ENCODE peak calls at places on chromosomes 6 and 20, in eight cellular contexts. O is H9, I is fibroblast of the aortic adventitia, P is fibroblast of lung, J is endothelial cell, V is CD14-positive monocyte, G is tibial artery, Q is kidney. K is an unnamed sample.

GRCh38 chr6:116963972-116964371 is 86.9 kb downstream of the RFX6 start:
- DNase-seq in O (no peak), I (no peak), P (no peak), J (no peak), V (no peak), G (no peak), Q (no peak), K (no peak)

GRCh38 chr6:53398541-53399344 is 50.0 kb upstream of the ELOVL5 start:
- DNase-seq in O (no peak), I (peak), P (no peak), J (no peak), V (no peak), G (no peak), Q (no peak), K (no peak)

GRCh38 chr6:21780144-21780543 is 186.6 kb downstream of the SOX4 start:
- DNase-seq in O (no peak), I (no peak), P (no peak), J (no peak), V (no peak), G (no peak), Q (no peak), K (no peak)

GRCh38 chr6:35583893-35584688 is 71.4 kb upstream of the TULP1 start:
- DNase-seq in O (peak), I (peak), P (peak), J (peak), V (peak), G (no peak), Q (no peak), K (peak)

GRCh38 chr20:36709126-36709525 is 36.8 kb downstream of the NDRG3 start:
- DNase-seq in O (no peak), I (no peak), P (no peak), J (no peak), V (no peak), G (no peak), Q (no peak), K (no peak)

GRCh38 chr6:105424177-105424783 is 21.4 kb upstream of the PREP start:
- DNase-seq in O (peak), I (peak), P (peak), J (peak), V (no peak), G (no peak), Q (no peak), K (peak)

GRCh38 chr20:41482647-41483552 is 116.3 kb upstream of the EMILIN3 start:
- DNase-seq in O (no peak), I (peak), P (peak), J (no peak), V (no peak), G (no peak), Q (no peak), K (no peak)

GRCh38 chr20:46572181-46572580 is 21.7 kb upstream of the OCSTAMP start:
- DNase-seq in O (no peak), I (no peak), P (no peak), J (no peak), V (peak), G (no peak), Q (no peak), K (no peak)

GRCh38 chr6:153980176-153980575 is 58.9 kb upstream of the OPRM1 start:
- DNase-seq in O (no peak), I (no peak), P (no peak), J (no peak), V (no peak), G (no peak), Q (no peak), K (no peak)

DNA sequence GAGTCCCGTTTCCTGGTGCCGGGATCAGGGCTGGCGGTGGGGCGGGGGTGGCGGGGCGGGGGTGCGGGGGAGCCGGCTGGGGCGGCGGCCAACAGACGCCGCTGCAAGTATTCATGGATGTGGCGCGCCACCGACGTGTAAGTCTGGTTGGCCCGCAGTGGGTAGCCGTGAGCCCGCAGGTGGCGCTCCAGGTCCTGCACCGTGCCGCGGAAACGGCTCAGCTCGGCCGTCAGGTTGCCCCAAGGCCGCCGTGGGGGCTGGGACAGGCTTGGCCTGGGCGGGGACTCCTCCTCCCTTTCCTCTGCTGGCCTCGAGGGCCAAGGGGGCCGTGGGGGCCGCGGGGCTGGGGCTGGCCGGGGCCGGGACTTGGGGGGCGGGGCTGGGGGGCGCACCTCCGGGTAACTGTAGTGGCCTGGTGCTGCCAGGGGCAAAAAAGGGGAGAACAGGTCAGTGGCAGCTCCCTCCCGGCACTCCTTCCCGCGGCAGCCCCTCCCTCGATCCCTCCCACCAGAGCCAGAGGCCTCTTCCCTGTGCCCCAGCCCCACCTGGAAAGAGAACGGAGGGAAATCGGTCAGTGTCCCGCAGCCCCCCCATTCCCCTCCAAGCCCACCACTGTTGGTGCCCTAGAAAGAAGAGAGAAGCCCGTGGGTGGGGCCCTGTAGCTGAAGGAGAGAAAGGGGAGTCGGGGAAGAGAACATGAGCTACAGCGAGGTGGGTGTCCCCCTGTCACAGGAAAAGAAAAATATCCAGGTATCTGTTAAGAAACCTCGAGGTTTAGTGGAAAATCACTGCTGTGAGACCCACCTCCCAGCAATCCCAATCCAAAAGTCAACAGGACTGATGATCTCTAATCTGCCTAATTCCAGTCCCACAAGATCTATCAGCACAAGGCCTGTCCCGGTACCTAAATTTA is 21.3 kb downstream of the TNXB start:
- DNase-seq in O (peak), I (peak), P (peak), J (peak), V (no peak), G (peak), Q (peak), K (peak)
- TF ChIP-seq CTCF in O (peak), I (peak), P (peak), J (peak), V (peak), G (peak), Q (peak), K (peak)

GRCh38 chr6:84422380-84422968 is 195.0 kb upstream of the CEP162 start:
- DNase-seq in O (peak), I (peak), P (peak), J (peak), V (no peak), G (peak), Q (peak), K (peak)
- TF ChIP-seq CTCF in O (peak), I (peak), P (peak), J (peak), V (no peak), G (peak), Q (peak), K (peak)

GRCh38 chr6:16126056-16126455 is 2.8 kb upstream of the MYLIP start:
- DNase-seq in O (no peak), I (no peak), P (no peak), J (no peak), V (no peak), G (no peak), Q (no peak), K (no peak)
- TF ChIP-seq CTCF in O (no peak), I (no peak), P (no peak), J (no peak), V (no peak), G (no peak), Q (no peak), K (no peak)

GRCh38 chr6:104134876-104135275 is 724.8 kb downstream of the HACE1 start:
- DNase-seq in O (no peak), I (no peak), P (no peak), J (no peak), V (no peak), G (no peak), Q (no peak), K (no peak)
- TF ChIP-seq CTCF in O (no peak), I (no peak), P (no peak), J (no peak), V (no peak), G (no peak), Q (no peak), K (no peak)

DNA sequence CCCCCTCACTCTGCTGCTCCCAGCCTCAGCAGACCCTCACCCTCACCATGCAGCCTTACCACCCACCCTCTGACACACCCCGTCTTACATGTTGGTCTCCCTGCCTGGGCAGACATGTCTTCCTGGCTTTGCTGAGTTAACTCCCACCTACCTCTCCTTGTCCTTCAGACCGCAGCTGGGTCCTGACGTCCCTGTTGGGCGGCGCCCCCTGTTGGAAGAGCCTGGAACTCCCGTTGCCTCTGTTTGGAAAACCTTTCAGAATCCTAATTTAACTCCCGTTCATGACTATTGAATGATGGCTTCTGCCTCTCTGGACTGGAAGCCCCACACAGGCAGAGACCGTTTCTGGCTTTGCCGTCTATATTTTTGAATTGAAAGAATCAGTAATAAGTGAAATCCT is 245.1 kb downstream of the MYLK4 start:
- DNase-seq in O (peak), I (no peak), P (no peak), J (peak), V (no peak), G (no peak), Q (no peak), K (no peak)
- TF ChIP-seq CTCF in O (peak), I (peak), P (peak), J (peak), V (peak), G (no peak), Q (no peak), K (no peak)

DNA sequence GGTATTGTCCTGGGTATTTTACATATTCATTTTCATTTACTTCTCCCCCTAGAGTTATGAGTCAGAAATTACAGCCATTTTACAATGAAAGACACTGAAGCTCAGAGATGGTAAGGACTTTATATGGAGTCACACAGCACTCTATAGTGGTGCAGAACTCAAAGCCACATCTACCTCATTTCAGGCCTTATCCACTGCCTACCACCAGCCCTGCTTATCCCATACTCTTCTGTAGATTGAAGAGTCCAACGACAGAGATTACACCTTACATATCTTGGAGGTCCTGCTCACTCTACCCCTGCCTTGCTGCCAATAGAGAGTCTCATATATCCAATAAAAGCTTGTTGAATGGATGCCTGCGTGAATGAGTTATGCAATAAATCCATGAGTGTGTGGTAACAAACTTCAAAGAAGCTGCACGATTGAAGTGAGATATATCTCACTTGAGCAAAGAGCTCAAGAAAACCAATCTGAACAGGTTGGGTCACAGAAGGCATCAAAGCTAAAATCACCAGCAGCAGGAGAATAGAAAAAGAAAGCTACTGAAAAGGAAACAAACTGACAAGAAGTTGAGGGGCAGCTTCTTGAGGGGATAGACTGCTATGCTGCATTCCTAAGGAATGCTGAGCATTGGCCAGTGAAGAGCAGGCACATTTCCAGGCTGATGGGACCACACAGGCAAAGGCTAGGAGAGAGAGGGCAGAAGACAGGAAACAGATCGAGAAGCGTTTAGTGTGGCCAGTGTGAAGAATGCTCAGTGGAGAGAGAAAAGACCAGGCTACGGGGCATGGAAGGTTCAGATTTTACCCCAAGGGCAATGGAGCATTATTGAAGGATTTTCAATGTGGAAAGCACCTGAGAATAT is 585.6 kb downstream of the DHX35 start:
- DNase-seq in O (no peak), I (no peak), P (no peak), J (no peak), V (no peak), G (no peak), Q (no peak), K (no peak)
- TF ChIP-seq CTCF in O (peak), I (no peak), P (no peak), J (peak), V (no peak), G (no peak), Q (no peak), K (no peak)

GRCh38 chr6:122832515-122833228 is 43.6 kb downstream of the SMPDL3A start:
- DNase-seq in O (no peak), I (no peak), P (no peak), J (no peak), V (no peak), G (no peak), Q (no peak), K (no peak)

GRCh38 chr6:122833229-122833556 is 44.1 kb downstream of the SMPDL3A start:
- DNase-seq in O (peak), I (no peak), P (no peak), J (no peak), V (no peak), G (no peak), Q (no peak), K (no peak)

GRCh38 chr6:122839906-122840305 is 50.8 kb downstream of the SMPDL3A start:
- DNase-seq in O (no peak), I (no peak), P (no peak), J (no peak), V (no peak), G (no peak), Q (no peak), K (no peak)

GRCh38 chr6:122839477-122839876 is 50.4 kb downstream of the SMPDL3A start:
- DNase-seq in O (peak), I (peak), P (peak), J (peak), V (peak), G (no peak), Q (no peak), K (peak)

DNA sequence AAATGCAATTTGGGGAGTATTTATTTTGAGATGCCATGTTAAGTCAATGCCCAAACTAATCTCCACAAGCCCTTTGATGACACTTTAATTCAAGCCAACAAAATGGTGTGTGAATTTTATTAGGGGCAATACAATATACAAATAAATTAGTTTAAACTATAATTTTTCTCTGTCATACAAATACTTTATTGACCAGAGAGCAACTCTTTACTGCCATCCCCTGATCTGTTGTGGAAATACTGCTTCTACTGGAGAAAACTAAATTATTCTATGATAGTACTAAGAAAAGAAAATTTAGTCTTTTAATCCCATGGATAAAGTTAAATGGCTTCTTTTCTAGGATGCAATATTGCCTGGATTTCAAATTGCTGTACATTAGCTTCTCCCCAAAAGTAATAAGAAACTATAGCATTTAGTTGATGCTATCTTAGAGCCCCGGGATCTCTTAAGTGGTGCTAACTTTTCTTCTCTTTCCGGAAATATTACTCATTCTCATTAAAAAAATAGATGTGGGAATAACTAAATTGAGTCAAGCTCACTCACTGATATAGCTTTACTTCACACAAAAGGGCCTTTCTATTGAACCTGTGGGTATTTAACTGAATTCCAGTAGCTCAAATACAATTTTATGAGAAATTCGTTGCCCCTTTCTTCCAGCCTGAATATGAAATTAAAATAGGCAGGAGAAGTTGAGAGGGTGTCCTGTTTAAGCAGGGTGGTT is 49.2 kb downstream of the SMPDL3A start:
- DNase-seq in O (no peak), I (peak), P (peak), J (no peak), V (no peak), G (no peak), Q (no peak), K (peak)
- TF ChIP-seq CTCF in O (peak), I (peak), P (peak), J (peak), V (peak), G (no peak), Q (peak), K (no peak)

GRCh38 chr6:30066577-30067459 is at the start of gene PPP1R11:
- DNase-seq in O (peak), I (peak), P (peak), J (peak), V (peak), G (peak), Q (peak), K (peak)
- TF ChIP-seq CTCF in O (no peak), I (no peak), P (no peak), J (no peak), V (no peak), G (peak), Q (no peak), K (no peak)

GRCh38 chr6:9126845-9127560 is 691.7 kb upstream of the SLC35B3 start:
- DNase-seq in O (no peak), I (peak), P (peak), J (no peak), V (no peak), G (no peak), Q (no peak), K (no peak)

GRCh38 chr6:9131201-9131600 is 695.9 kb upstream of the SLC35B3 start:
- DNase-seq in O (no peak), I (no peak), P (no peak), J (no peak), V (no peak), G (no peak), Q (no peak), K (no peak)

GRCh38 chr6:9131616-9132015 is 696.3 kb upstream of the SLC35B3 start:
- DNase-seq in O (no peak), I (no peak), P (peak), J (no peak), V (no peak), G (no peak), Q (no peak), K (no peak)

DNA sequence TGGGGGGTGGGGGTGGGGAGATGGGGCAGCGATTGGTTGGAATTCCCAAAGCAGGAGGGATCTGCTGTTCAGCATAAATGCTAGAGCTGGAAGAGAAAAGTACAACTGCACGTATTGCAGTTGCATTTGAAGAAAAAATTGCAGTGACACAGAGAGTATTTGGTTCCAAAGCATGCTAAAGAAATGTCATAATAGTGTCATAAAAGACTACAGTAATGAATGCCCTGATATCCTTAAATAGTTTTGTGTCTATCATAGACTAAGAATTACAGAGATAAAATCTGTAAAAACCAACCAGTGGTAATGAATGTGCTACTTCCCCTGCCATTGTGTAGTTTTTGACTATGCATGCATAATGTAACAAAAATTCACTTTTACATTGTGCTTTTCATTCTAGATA is 693.6 kb upstream of the SLC35B3 start:
- DNase-seq in O (no peak), I (no peak), P (no peak), J (no peak), V (no peak), G (no peak), Q (no peak), K (no peak)
- TF ChIP-seq CTCF in O (no peak), I (no peak), P (no peak), J (no peak), V (no peak), G (no peak), Q (no peak), K (no peak)

GRCh38 chr6:157951828-157952227 is 29.8 kb upstream of the SYNJ2 start:
- DNase-seq in O (no peak), I (no peak), P (no peak), J (no peak), V (no peak), G (no peak), Q (no peak), K (no peak)

GRCh38 chr6:157953580-157954091 is 28.0 kb upstream of the SYNJ2 start:
- DNase-seq in O (no peak), I (no peak), P (no peak), J (no peak), V (no peak), G (no peak), Q (no peak), K (no peak)

GRCh38 chr6:157954150-157955117 is 27.2 kb upstream of the SYNJ2 start:
- DNase-seq in O (peak), I (peak), P (peak), J (peak), V (no peak), G (no peak), Q (no peak), K (no peak)

GRCh38 chr6:157955675-157956074 is 26.0 kb upstream of the SYNJ2 start:
- DNase-seq in O (no peak), I (no peak), P (no peak), J (no peak), V (no peak), G (no peak), Q (no peak), K (no peak)

DNA sequence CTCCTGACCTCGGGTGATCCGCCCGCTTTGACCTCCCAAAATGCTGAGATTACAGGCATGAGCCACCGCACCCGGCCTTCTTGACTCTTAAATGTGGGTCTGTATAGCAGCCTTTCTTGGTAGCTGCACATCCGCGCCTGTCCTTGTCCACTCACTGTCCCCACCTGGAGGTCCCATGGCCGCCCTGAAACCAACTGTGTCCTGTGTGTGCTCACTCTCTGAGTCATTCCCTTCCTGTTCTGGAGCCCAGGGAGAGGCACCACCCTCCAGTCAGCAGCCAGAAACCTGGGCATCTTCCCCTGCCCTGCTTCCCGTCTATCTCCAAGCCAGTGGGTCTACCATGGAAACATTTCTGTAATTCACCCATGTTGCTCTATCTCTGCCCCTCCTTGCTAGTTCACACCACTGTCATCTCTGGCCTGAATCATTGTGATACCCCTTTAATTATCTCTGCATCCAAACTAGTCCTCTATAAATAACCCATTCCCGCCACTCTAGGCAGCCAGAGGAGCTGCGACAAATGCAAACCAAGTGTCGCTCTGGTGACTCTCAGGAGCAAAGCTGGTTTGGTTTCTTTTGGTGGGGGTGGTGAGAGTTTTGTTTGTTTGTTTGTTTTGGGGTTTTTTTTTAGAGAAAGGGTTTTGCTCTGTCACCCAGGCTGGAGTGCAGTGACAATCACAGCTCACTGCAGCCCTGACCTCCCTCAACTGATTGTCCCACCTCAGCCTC is 28.7 kb upstream of the SYNJ2 start:
- DNase-seq in O (no peak), I (no peak), P (no peak), J (no peak), V (no peak), G (no peak), Q (no peak), K (no peak)
- TF ChIP-seq CTCF in O (no peak), I (no peak), P (no peak), J (no peak), V (no peak), G (no peak), Q (no peak), K (no peak)